ENCODE peak calls at places on chromosomes 4 and X, in four cellular contexts. E is CD4-positive, alpha-beta T cell; Y is GM10248; L is spleen. M is an unnamed sample.

GRCh38 chrX:119885554-119886428 is 9.9 kb upstream of the AKAP14 start:
- DNase-seq in E (no peak), Y (no peak), L (no peak), M (no peak)

GRCh38 chrX:9420513-9420912 is 44.3 kb upstream of the TBL1X start:
- DNase-seq in E (no peak), Y (no peak), L (no peak), M (no peak)

GRCh38 chrX:130786030-130786429 is 117.0 kb downstream of the ENOX2 start:
- DNase-seq in E (no peak), Y (no peak), L (no peak), M (no peak)

GRCh38 chrX:131741103-131741581 is 197.3 kb downstream of the OR13H1 start:
- DNase-seq in E (no peak), Y (no peak), L (peak), M (no peak)

GRCh38 chrX:926070-926469 is 286.4 kb downstream of the CRLF2 start:
- DNase-seq in E (no peak), Y (no peak), L (no peak), M (no peak)

GRCh38 chrX:57367649-57368048 is 81.1 kb downstream of the FAAH2 start:
- DNase-seq in E (no peak), Y (no peak), L (no peak), M (no peak)

GRCh38 chrX:54786972-54787371 is 11.1 kb downstream of the ITIH6 start:
- DNase-seq in E (peak), Y (peak), L (no peak), M (no peak)

GRCh38 chr4:182143822-182144620 is 99.2 kb upstream of the TENM3 start:
- DNase-seq in E (no peak), Y (no peak), L (no peak), M (peak)

GRCh38 chr4:25531272-25531671 is 124.4 kb upstream of the SLC34A2 start:
- DNase-seq in E (no peak), Y (no peak), L (no peak), M (no peak)

GRCh38 chr4:45120163-45120562 is 393.8 kb upstream of the GNPDA2 start:
- DNase-seq in E (no peak), Y (peak), L (no peak), M (peak)

GRCh38 chr4:157804986-157805385 is 367.8 kb downstream of the GASK1B start:
- DNase-seq in E (no peak), Y (no peak), L (no peak), M (no peak)

GRCh38 chr4:97507587-97508245 is 635.6 kb downstream of the STPG2 start:
- DNase-seq in E (no peak), Y (no peak), L (no peak), M (no peak)

GRCh38 chr4:107843394-107843793 is 18.7 kb downstream of the SGMS2 start:
- DNase-seq in E (no peak), Y (no peak), L (no peak), M (no peak)

GRCh38 chrX:3166670-3167455 is 125.6 kb downstream of the ARSF start:
- DNase-seq in E (no peak), Y (no peak), L (no peak), M (no peak)

GRCh38 chr4:1048781-1049590 is 37.6 kb downstream of the FGFRL1 start:
- DNase-seq in E (no peak), Y (no peak), L (peak), M (no peak)

GRCh38 chr4:71259305-71259704 is 79.5 kb upstream of the SLC4A4 start:
- DNase-seq in E (no peak), Y (no peak), L (no peak), M (no peak)

GRCh38 chrX:38881727-38882126 is 80.5 kb downstream of the MID1IP1 start:
- DNase-seq in E (no peak), Y (no peak), L (no peak), M (no peak)

GRCh38 chr4:168877779-168878491 is 132.1 kb downstream of the CBR4 start:
- DNase-seq in E (no peak), Y (peak), L (peak), M (peak)

GRCh38 chr4:55866973-55867574 is 13.6 kb downstream of the EXOC1 start:
- DNase-seq in E (peak), Y (peak), L (no peak), M (peak)

GRCh38 chrX:132489256-132490085 is 633 bp upstream of the MBNL3 start:
- DNase-seq in E (peak), Y (peak), L (peak), M (peak)

GRCh38 chrX:54043084-54043483 is 1.2 kb downstream of the PHF8 start:
- DNase-seq in E (no peak), Y (peak), L (no peak), M (no peak)

GRCh38 chr4:150828159-150828558 is 186.9 kb downstream of the LRBA start:
- DNase-seq in E (peak), Y (peak), L (peak), M (peak)

GRCh38 chr4:174284181-174284886 is 623 bp downstream of the CEP44 start:
- DNase-seq in E (no peak), Y (no peak), L (no peak), M (no peak)

GRCh38 chr4:18103876-18104275 is 82.3 kb upstream of the LCORL start:
- DNase-seq in E (no peak), Y (no peak), L (no peak), M (no peak)

GRCh38 chrX:149506349-149506748 is 1.2 kb upstream of the IDS start:
- DNase-seq in E (no peak), Y (no peak), L (no peak), M (no peak)

GRCh38 chr4:118888666-118889312 is at the start of gene SYNPO2:
- DNase-seq in E (peak), Y (peak), L (peak), M (peak)

GRCh38 chrX:40402771-40403533 is 177.8 kb upstream of the ATP6AP2 start:
- DNase-seq in E (no peak), Y (no peak), L (no peak), M (no peak)

GRCh38 chr4:19678763-19679162 is 572.9 kb upstream of the SLIT2 start:
- DNase-seq in E (no peak), Y (no peak), L (no peak), M (no peak)

GRCh38 chrX:148854351-148854750 is 353.9 kb downstream of the AFF2 start:
- DNase-seq in E (no peak), Y (no peak), L (no peak), M (no peak)

GRCh38 chrX:37353646-37354045 is 4.5 kb downstream of the PRRG1 start:
- DNase-seq in E (no peak), Y (no peak), L (no peak), M (no peak)

GRCh38 chr4:7632341-7632740 is 197.6 kb upstream of the PSAPL1 start:
- DNase-seq in E (no peak), Y (no peak), L (no peak), M (no peak)

GRCh38 chr4:158827475-158828085 is 58.8 kb downstream of the FNIP2 start:
- DNase-seq in E (no peak), Y (no peak), L (no peak), M (no peak)
- TF ChIP-seq CTCF in E (no peak), Y (no peak), L (no peak), M (no peak)

GRCh38 chr4:74042681-74043080 is 4.2 kb upstream of the CXCL3 start:
- DNase-seq in E (no peak), Y (no peak), L (no peak), M (no peak)
- TF ChIP-seq CTCF in E (no peak), Y (no peak), L (no peak), M (no peak)

GRCh38 chrX:70954871-70955270 is 24.0 kb upstream of the SLC7A3 start:
- DNase-seq in E (no peak), Y (no peak), L (no peak), M (no peak)

GRCh38 chrX:70960728-70961127 is 29.8 kb upstream of the SLC7A3 start:
- DNase-seq in E (no peak), Y (no peak), L (no peak), M (no peak)
- TF ChIP-seq CTCF in E (no peak), Y (peak), L (no peak), M (peak)

GRCh38 chr4:26860922-26861433 is 337 bp downstream of the STIM2 start:
- DNase-seq in E (peak), Y (peak), L (peak), M (peak)
- TF ChIP-seq CTCF in E (no peak), Y (no peak), L (no peak), M (no peak)

GRCh38 chrX:110852180-110852579 is 56.6 kb upstream of the CHRDL1 start:
- DNase-seq in E (no peak), Y (peak), L (no peak), M (peak)
- TF ChIP-seq CTCF in E (no peak), Y (peak), L (peak), M (peak)

GRCh38 chr4:22129454-22130075 is 181.0 kb upstream of the KCNIP4 start:
- DNase-seq in E (no peak), Y (no peak), L (no peak), M (no peak)
- TF ChIP-seq CTCF in E (no peak), Y (no peak), L (peak), M (peak)

M was measured in GM13977.